ENCODE peak calls at places on chromosomes 1 and 21, in ten cellular contexts. Y is left ventricle myocardium inferior; V is cardiac muscle cell; U is CD8-positive, alpha-beta T cell; J is fibroblast of lung; Q is kidney; W is lower lobe of right lung; L is foreskin fibroblast; Z is cardiac fibroblast; E is mammary epithelial cell. I is an unnamed sample.

GRCh38 chr1:152251391-152251790 is 27.4 kb upstream of the HRNR start:
- DNase-seq in Y (no peak), V (no peak), U (no peak), J (no peak), Q (no peak), W (no peak), L (no peak), Z (peak; percentile 22), E (peak; percentile 70), I (no peak)

GRCh38 chr1:111826278-111826677 is 70.6 kb downstream of the DDX20 start:
- DNase-seq in Y (no peak), V (no peak), U (no peak), J (no peak), Q (no peak), W (no peak), L (no peak), Z (no peak), E (no peak), I (no peak)

GRCh38 chr1:224435999-224436398 is 1.4 kb upstream of the WDR26 start:
- DNase-seq in Y (no peak), V (no peak), U (no peak), J (no peak), Q (no peak), W (no peak), L (no peak), Z (no peak), E (peak; percentile 71), I (no peak)

GRCh38 chr1:195122497-195122896 is 1485.7 kb downstream of the KCNT2 start:
- DNase-seq in Y (no peak), V (no peak), U (no peak), J (no peak), Q (no peak), W (no peak), L (no peak), Z (no peak), E (no peak), I (no peak)

GRCh38 chr1:55702064-55702463 is 486.9 kb upstream of the USP24 start:
- DNase-seq in Y (no peak), V (peak; percentile 65), U (no peak), J (peak; percentile 39), Q (no peak), W (no peak), L (no peak), Z (peak; percentile 68), E (peak; percentile 26), I (no peak)

GRCh38 chr1:7948950-7949349 is 8.3 kb upstream of the TNFRSF9 start:
- DNase-seq in Y (no peak), V (peak; percentile 58), U (no peak), J (peak; percentile 23), Q (no peak), W (no peak), L (peak; percentile 49), Z (peak; percentile 84), E (peak; percentile 85), I (no peak)

GRCh38 chr1:213669964-213670691 is 317.6 kb upstream of the PROX1 start:
- DNase-seq in Y (no peak), V (no peak), U (peak; percentile 6), J (no peak), Q (no peak), W (no peak), L (no peak), Z (no peak), E (no peak), I (no peak)

GRCh38 chr1:226569879-226570547 is 21.4 kb downstream of the STUM start:
- DNase-seq in Y (no peak), V (no peak), U (no peak), J (no peak), Q (no peak), W (no peak), L (no peak), Z (no peak), E (no peak), I (no peak)

GRCh38 chr21:29145354-29145782 is 14.9 kb downstream of the MAP3K7CL start:
- DNase-seq in Y (no peak), V (peak; percentile 89), U (no peak), J (peak; percentile 95), Q (no peak), W (no peak), L (peak; percentile 87), Z (peak; percentile 96), E (peak; percentile 93), I (no peak)

GRCh38 chr21:33403786-33404571 is 766 bp downstream of the IFNGR2 start:
- DNase-seq in Y (peak; percentile 64), V (peak; percentile 60), U (no peak), J (peak; percentile 48), Q (peak; percentile 87), W (peak; percentile 75), L (no peak), Z (peak; percentile 57), E (peak; percentile 49), I (peak; percentile 69)

GRCh38 chr1:156794506-156795373 is 21.9 kb downstream of the SH2D2A start:
- DNase-seq in Y (no peak), V (no peak), U (no peak), J (no peak), Q (no peak), W (no peak), L (no peak), Z (no peak), E (no peak), I (no peak)

GRCh38 chr1:216630532-216630931 is 92.7 kb downstream of the ESRRG start:
- DNase-seq in Y (no peak), V (no peak), U (no peak), J (no peak), Q (no peak), W (no peak), L (no peak), Z (no peak), E (no peak), I (no peak)

DNA sequence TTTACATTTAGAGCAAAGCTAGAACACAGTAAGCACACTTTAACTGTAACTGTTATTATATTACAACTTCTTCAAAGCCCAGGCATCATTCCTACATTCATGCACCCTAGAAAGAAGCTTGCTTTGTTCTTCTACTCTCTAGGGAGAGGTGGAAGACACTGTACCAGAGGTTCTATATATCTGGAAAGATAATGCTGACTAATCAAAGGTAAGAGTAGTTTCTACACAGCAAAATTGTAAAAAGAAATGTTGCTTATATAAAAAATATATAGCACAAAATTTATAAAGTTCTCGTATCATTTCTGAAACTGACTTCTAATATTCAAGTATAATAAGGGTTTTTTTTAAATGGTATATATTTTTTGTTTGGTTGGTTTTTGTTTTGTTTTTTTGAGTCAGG is 44.0 kb downstream of the EYA3 start:
- DNase-seq in Y (no peak), V (no peak), U (no peak), J (no peak), Q (no peak), W (no peak), L (no peak), Z (no peak), E (no peak), I (no peak)
- H3K4me3 ChIP-seq in Y (no peak overlapping the region), V (no peak overlapping the region), U (no peak overlapping the region), J (no peak overlapping the region), Q (no peak overlapping the region), W (no peak overlapping the region), L (no peak overlapping the region), Z (no peak overlapping the region), E (no peak overlapping the region), I (no peak overlapping the region)

GRCh38 chr1:24642481-24643361 is at the start of gene SRRM1:
- DNase-seq in Y (peak; percentile 99), V (peak; percentile 100), U (peak; percentile 97), J (peak; percentile 100), Q (peak; percentile 100), W (peak; percentile 100), L (peak; percentile 100), Z (peak; percentile 100), E (peak; percentile 100), I (peak; percentile 100)
- TF ChIP-seq CTCF in Y (no peak), V (no peak), U (no peak), J (peak; percentile 12), Q (peak; percentile 10), W (no peak), L (no peak), Z (peak; percentile 20), E (peak; percentile 33), I (peak; percentile 26)

GRCh38 chr1:52552236-52552504 is 722 bp downstream of the TUT4 start:
- DNase-seq in Y (no peak), V (peak; percentile 76), U (peak; percentile 62), J (peak; percentile 74), Q (no peak), W (peak; percentile 49), L (peak; percentile 43), Z (peak; percentile 63), E (peak; percentile 85), I (peak; percentile 48)

GRCh38 chr1:52553372-52554266 is 727 bp upstream of the TUT4 start:
- DNase-seq in Y (peak; percentile 87), V (peak; percentile 92), U (peak; percentile 84), J (peak; percentile 88), Q (peak; percentile 96), W (peak; percentile 92), L (peak; percentile 86), Z (peak; percentile 77), E (peak; percentile 70), I (peak; percentile 91)

GRCh38 chr1:52552505-52553371 is at the start of gene TUT4:
- DNase-seq in Y (peak; percentile 80), V (peak; percentile 84), U (peak; percentile 61), J (peak; percentile 86), Q (peak; percentile 94), W (peak; percentile 84), L (peak; percentile 64), Z (peak; percentile 65), E (peak; percentile 74), I (peak; percentile 85)

GRCh38 chr1:52554756-52555155 is 1.9 kb upstream of the TUT4 start:
- DNase-seq in Y (no peak), V (no peak), U (no peak), J (no peak), Q (no peak), W (no peak), L (peak; percentile 24), Z (no peak), E (peak; percentile 45), I (no peak)

DNA sequence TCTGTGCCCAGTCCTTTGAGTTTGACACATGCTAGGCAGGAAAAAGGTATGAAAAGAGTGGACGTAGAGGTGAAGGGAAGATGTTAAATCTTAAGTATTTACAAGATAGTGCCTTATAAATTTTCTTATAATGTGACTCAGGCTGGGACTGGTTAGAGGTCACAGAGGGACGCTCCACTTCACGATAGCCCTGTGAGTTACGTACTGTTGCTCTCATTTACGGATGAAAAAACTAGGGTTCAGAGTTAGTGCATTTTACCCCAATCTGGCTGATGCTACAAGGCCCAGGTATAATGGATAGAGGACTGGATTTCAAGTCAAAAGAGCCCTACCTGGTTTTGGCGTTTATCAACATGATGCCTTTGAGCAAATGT is 1.4 kb upstream of the TUT4 start:
- DNase-seq in Y (no peak), V (no peak), U (no peak), J (peak; percentile 11), Q (no peak), W (no peak), L (peak; percentile 9), Z (no peak), E (no peak), I (no peak)
- H3K4me3 ChIP-seq in Y (peak overlapping the region; percentile 98), V (peak overlapping the region; percentile 87), U (no peak overlapping the region), J (peak overlapping the region; percentile 71), Q (no peak overlapping the region), W (peak overlapping the region; percentile 98), L (peak overlapping the region; percentile 85), Z (peak overlapping the region; percentile 84), E (no peak overlapping the region), I (peak overlapping the region; percentile 86)

DNA sequence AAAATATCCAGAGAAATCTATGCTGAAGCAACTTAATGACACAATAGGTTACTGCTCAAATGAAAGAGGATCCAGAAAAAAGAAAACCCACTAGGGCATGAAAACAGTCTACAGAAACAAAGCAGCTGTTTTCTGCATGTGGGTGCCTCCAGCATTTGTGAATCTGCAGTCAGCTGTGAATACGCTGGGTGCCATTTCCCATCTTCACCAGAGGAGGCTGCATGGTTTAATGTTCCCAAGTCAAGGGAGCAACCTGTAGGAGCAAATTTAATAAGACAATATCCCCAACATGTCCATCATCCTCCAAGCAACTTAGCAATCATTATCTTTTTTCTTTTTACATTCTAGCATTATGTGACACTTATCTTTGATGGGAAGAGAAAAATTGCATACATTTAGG is 396.6 kb downstream of the BRINP2 start:
- DNase-seq in Y (no peak), V (peak; percentile 10), U (no peak), J (peak; percentile 14), Q (no peak), W (no peak), L (peak; percentile 10), Z (peak; percentile 40), E (peak; percentile 23), I (no peak)
- TF ChIP-seq CTCF in Y (peak; percentile 19), V (peak; percentile 33), U (no peak), J (peak; percentile 48), Q (peak; percentile 13), W (no peak), L (peak; percentile 43), Z (peak; percentile 58), E (peak; percentile 73), I (peak; percentile 26)

I was measured in GM06990.